ENCODE peak calls at places on chromosomes 4 and X, in six cellular contexts. C is bronchial epithelial cell; J is stimulated activated effector memory CD8-positive, alpha-beta T cell treated with anti-CD3 and anti-CD28 coated beads, Interleukin-12 subunit alpha, Interleukin-12 subunit beta, amount 100 ng/mL, for 72 hours; P is esophagus squamous epithelium; N is RPMI7951; X is iris pigment epithelial cell. I is an unnamed sample.

GRCh38 chr4:134024251-134024650 is 177.3 kb downstream of the PABPC4L start:
- DNase-seq in C (no peak), J (no peak), P (no peak), N (no peak), X (peak; percentile 20), I (peak; percentile 17)

GRCh38 chr4:6916587-6917444 is 7.2 kb downstream of the TBC1D14 start:
- DNase-seq in C (peak; percentile 37), J (no peak), P (no peak), N (peak; percentile 74), X (peak; percentile 62), I (peak; percentile 26)

GRCh38 chr4:122481766-122482405 is 25.4 kb upstream of the IL2 start:
- DNase-seq in C (no peak), J (no peak), P (no peak), N (no peak), X (peak; percentile 16), I (no peak)

GRCh38 chr4:53764761-53765490 is 173.6 kb upstream of the LNX1 start:
- DNase-seq in C (no peak), J (no peak), P (no peak), N (no peak), X (peak; percentile 46), I (no peak)

GRCh38 chrX:137926090-137926489 is 360.2 kb downstream of the ZIC3 start:
- DNase-seq in C (peak; percentile 1), J (no peak), P (no peak), N (no peak), X (no peak), I (no peak)

GRCh38 chrX:71992711-71993110 is 82.1 kb downstream of the NHSL2 start:
- DNase-seq in C (no peak), J (peak; percentile 15), P (no peak), N (no peak), X (no peak), I (no peak)

GRCh38 chr4:159229164-159229563 is 126.3 kb downstream of the RAPGEF2 start:
- DNase-seq in C (peak; percentile 55), J (no peak), P (no peak), N (peak; percentile 66), X (peak; percentile 95), I (peak; percentile 87)

GRCh38 chrX:13719192-13719856 is 15.1 kb downstream of the TRAPPC2 start:
- DNase-seq in C (no peak), J (no peak), P (no peak), N (no peak), X (peak; percentile 81), I (no peak)

GRCh38 chr4:30973993-30974392 is 253.8 kb downstream of the PCDH7 start:
- DNase-seq in C (no peak), J (no peak), P (no peak), N (no peak), X (no peak), I (no peak)

GRCh38 chr4:186105721-186106335 is 1.3 kb downstream of the FAM149A start:
- DNase-seq in C (peak; percentile 57), J (no peak), P (no peak), N (no peak), X (no peak), I (peak; percentile 4)

GRCh38 chr4:15451866-15452765 is 17.6 kb upstream of the CC2D2A start:
- DNase-seq in C (peak; percentile 89), J (no peak), P (no peak), N (peak; percentile 92), X (peak; percentile 96), I (peak; percentile 93)

GRCh38 chr4:82525287-82525898 is 36.4 kb downstream of the TMEM150C start:
- DNase-seq in C (no peak), J (no peak), P (no peak), N (no peak), X (no peak), I (no peak)

GRCh38 chr4:20532871-20533870 is 167.1 kb upstream of the PACRGL start:
- DNase-seq in C (no peak), J (no peak), P (no peak), N (peak; percentile 71), X (peak; percentile 31), I (no peak)

GRCh38 chr4:189832528-189832927 is 108.1 kb upstream of the FRG1 start:
- DNase-seq in C (no peak), J (no peak), P (no peak), N (no peak), X (no peak), I (no peak)

GRCh38 chr4:6019316-6020263 is 1.4 kb upstream of the C4orf50 start:
- DNase-seq in C (peak; percentile 8), J (peak; percentile 14), P (no peak), N (peak; percentile 30), X (peak; percentile 53), I (peak; percentile 53)

GRCh38 chr4:3426465-3427133 is 15.2 kb upstream of the HGFAC start:
- DNase-seq in C (no peak), J (no peak), P (no peak), N (no peak), X (no peak), I (no peak)

GRCh38 chr4:120071192-120071795 is 4.6 kb upstream of the MAD2L1 start:
- DNase-seq in C (peak; percentile 65), J (peak; percentile 16), P (no peak), N (peak; percentile 55), X (peak; percentile 74), I (peak; percentile 83)

GRCh38 chr4:153296424-153296823 is 48.1 kb upstream of the MND1 start:
- DNase-seq in C (peak; percentile 20), J (no peak), P (no peak), N (no peak), X (peak; percentile 34), I (peak; percentile 26)

GRCh38 chr4:1505511-1506451 is 99.5 kb upstream of the NKX1-1 start:
- DNase-seq in C (no peak), J (no peak), P (no peak), N (no peak), X (no peak), I (no peak)

GRCh38 chr4:86472377-86473019 is 112.6 kb upstream of the MAPK10 start:
- DNase-seq in C (no peak), J (no peak), P (no peak), N (no peak), X (no peak), I (no peak)

GRCh38 chr4:16125571-16126445 is 42.0 kb upstream of the PROM1 start:
- DNase-seq in C (no peak), J (no peak), P (no peak), N (peak; percentile 15), X (no peak), I (no peak)

GRCh38 chr4:180284267-180284666 is 1958.9 kb upstream of the TENM3 start:
- DNase-seq in C (no peak), J (no peak), P (no peak), N (no peak), X (no peak), I (no peak)

I was measured in fibroblast of pulmonary artery.